ENCODE peak calls at places on chromosomes 3 and 15, in ten cellular contexts. D is lower leg skin, T is ovary, G is tibial nerve, S is NB4, W is A549, Q is breast epithelium, A is heart left ventricle, V is body of pancreas, R is spleen. X is an unnamed sample.

GRCh38 chr15:82105458-82106205 is 59.8 kb upstream of the MEX3B start:
- DNase-seq in R (no peak), T (no peak), W (no peak), S (no peak), D (no peak), A (no peak), V (peak; percentile 76), Q (no peak), G (no peak), X (no peak)

GRCh38 chr3:186983372-186984058 is 53.2 kb downstream of the ST6GAL1 start:
- DNase-seq in A (no peak), S (no peak), R (no peak), T (no peak), W (no peak), V (no peak), G (no peak), D (no peak), Q (no peak), X (no peak)

GRCh38 chr3:42507751-42508335 is 5.4 kb downstream of the VIPR1 start:
- DNase-seq in W (no peak), R (peak; percentile 27), Q (peak; percentile 39), V (peak; percentile 27), S (no peak), D (no peak), A (no peak), G (no peak), T (no peak), X (no peak)

GRCh38 chr3:82240322-82240721 is 478.9 kb upstream of the GBE1 start:
- DNase-seq in Q (no peak), S (no peak), R (no peak), G (no peak), V (no peak), T (no peak), D (no peak), W (no peak), A (no peak), X (no peak)

GRCh38 chr3:101141135-101141534 is 147.9 kb upstream of the ABI3BP start:
- DNase-seq in Q (no peak), G (no peak), S (no peak), T (no peak), A (no peak), D (no peak), W (no peak), R (no peak), V (no peak), X (no peak)

GRCh38 chr3:11565072-11565471 is 78.6 kb downstream of the VGLL4 start:
- DNase-seq in D (no peak), Q (no peak), T (no peak), R (peak; percentile 59), V (no peak), W (no peak), G (no peak), S (no peak), A (peak; percentile 83), X (no peak)

GRCh38 chr15:64807051-64807749 is 18.2 kb downstream of the PIF1 start:
- DNase-seq in G (no peak), A (no peak), S (no peak), T (no peak), R (peak; percentile 59), D (no peak), V (no peak), W (no peak), Q (no peak), X (no peak)

GRCh38 chr3:63364909-63365308 is 86.8 kb downstream of the SYNPR start:
- DNase-seq in G (no peak), Q (no peak), D (no peak), A (no peak), T (no peak), S (peak; percentile 10), W (peak; percentile 3), V (no peak), R (no peak), X (no peak)

GRCh38 chr3:179943097-179943880 is 93.4 kb downstream of the PEX5L start:
- DNase-seq in D (no peak), S (no peak), V (no peak), Q (no peak), T (no peak), R (no peak), W (no peak), A (no peak), G (no peak), X (no peak)

GRCh38 chr3:132804498-132804897 is 82.3 kb upstream of the NPHP3 start:
- DNase-seq in A (no peak), T (no peak), V (no peak), Q (no peak), D (no peak), G (no peak), W (no peak), R (no peak), S (no peak), X (no peak)

GRCh38 chr15:39770748-39771689 is 11.6 kb downstream of the FSIP1 start:
- DNase-seq in V (no peak), A (no peak), D (no peak), Q (no peak), T (no peak), S (no peak), R (no peak), W (no peak), G (no peak), X (no peak)

GRCh38 chr15:84402856-84403608 is 167.5 kb downstream of the GOLGA6L4 start:
- DNase-seq in W (no peak), G (no peak), V (peak; percentile 5), R (peak; percentile 56), D (no peak), T (no peak), Q (no peak), S (no peak), A (no peak), X (no peak)

GRCh38 chr3:55491296-55491816 is 4.2 kb upstream of the WNT5A start:
- DNase-seq in Q (no peak), A (no peak), S (no peak), T (peak; percentile 76), G (no peak), W (no peak), D (no peak), V (peak; percentile 24), R (no peak), X (no peak)

GRCh38 chr15:79192462-79193036 is 90.0 kb upstream of the ANKRD34C start:
- DNase-seq in A (no peak), G (no peak), W (no peak), D (no peak), S (no peak), V (no peak), Q (no peak), R (no peak), T (no peak), X (no peak)

GRCh38 chr15:45399381-45400212 is 21.3 kb upstream of the GATM start:
- DNase-seq in G (no peak), S (peak; percentile 55), T (no peak), W (peak; percentile 67), R (no peak), V (peak; percentile 29), A (no peak), Q (no peak), D (no peak), X (peak; percentile 46)

GRCh38 chr3:39104961-39105686 is 2.3 kb downstream of the GORASP1 start:
- DNase-seq in R (no peak), Q (no peak), A (no peak), V (peak; percentile 46), W (no peak), D (no peak), G (no peak), T (no peak), S (peak; percentile 13), X (no peak)

GRCh38 chr15:77415450-77416448 is 4.2 kb downstream of the PEAK1 start:
- DNase-seq in S (peak; percentile 40), W (no peak), D (peak; percentile 65), V (no peak), A (no peak), G (peak; percentile 76), T (no peak), R (no peak), Q (no peak), X (peak; percentile 44)

GRCh38 chr15:55196458-55197361 is at the start of gene RSL24D1:
- DNase-seq in R (peak; percentile 99), S (peak; percentile 99), Q (peak; percentile 95), D (peak; percentile 96), G (peak; percentile 93), A (peak; percentile 98), V (peak; percentile 97), W (peak; percentile 99), T (peak; percentile 96), X (peak; percentile 98)
- TF ChIP-seq POLR2A in R (no peak), S (peak; percentile 93), Q (peak; percentile 48), D (no peak), G (peak; percentile 52), A (no peak), V (peak; percentile 60), W (peak; percentile 91), T (peak; percentile 84), X (peak; percentile 97)

GRCh38 chr3:127697531-127698240 is 24.9 kb downstream of the ABTB1 start:
- DNase-seq in T (peak; percentile 81), Q (no peak), R (peak; percentile 90), D (peak; percentile 75), V (peak; percentile 88), G (peak; percentile 79), S (peak; percentile 66), W (peak; percentile 71), A (peak; percentile 93), X (peak; percentile 81)
- TF ChIP-seq POLR2A in T (no peak), Q (no peak), R (no peak), D (no peak), V (no peak), G (no peak), S (no peak), W (no peak), A (no peak), X (no peak)

DNA sequence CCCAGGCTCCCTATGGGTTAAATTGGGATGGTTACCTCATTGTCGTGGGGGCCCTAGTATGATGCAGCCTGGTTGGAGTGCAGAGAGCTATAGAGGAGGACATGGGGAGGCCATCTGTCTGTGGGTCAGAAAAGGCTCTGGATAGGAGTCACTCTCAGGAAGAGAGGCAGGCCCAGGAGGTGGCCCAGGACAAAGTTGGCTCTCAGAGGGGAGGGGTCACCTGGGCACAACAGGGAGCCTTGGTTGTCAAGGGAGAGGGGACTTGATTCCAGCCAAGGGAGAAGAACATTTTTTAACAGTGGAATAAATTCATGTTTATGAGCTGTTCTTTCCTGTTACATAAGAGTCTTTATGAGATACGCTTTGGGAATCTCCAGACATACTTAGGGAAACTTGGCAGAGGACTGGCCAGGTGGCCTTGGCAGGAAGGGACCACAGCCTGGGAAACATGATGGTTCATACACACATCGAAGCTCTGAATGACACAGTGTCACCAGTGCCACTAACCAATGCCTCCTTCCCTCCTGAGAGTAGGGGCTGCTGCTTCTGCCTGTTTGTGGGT is 27.5 kb upstream of the LCTL start:
- DNase-seq in Q (no peak), R (no peak), W (no peak), V (no peak), S (no peak), A (no peak), T (no peak), G (no peak), D (no peak), X (no peak)
- TF ChIP-seq POLR2A in Q (no peak), R (no peak), W (no peak), V (no peak), S (no peak), A (no peak), T (no peak), G (no peak), D (no peak), X (no peak)

DNA sequence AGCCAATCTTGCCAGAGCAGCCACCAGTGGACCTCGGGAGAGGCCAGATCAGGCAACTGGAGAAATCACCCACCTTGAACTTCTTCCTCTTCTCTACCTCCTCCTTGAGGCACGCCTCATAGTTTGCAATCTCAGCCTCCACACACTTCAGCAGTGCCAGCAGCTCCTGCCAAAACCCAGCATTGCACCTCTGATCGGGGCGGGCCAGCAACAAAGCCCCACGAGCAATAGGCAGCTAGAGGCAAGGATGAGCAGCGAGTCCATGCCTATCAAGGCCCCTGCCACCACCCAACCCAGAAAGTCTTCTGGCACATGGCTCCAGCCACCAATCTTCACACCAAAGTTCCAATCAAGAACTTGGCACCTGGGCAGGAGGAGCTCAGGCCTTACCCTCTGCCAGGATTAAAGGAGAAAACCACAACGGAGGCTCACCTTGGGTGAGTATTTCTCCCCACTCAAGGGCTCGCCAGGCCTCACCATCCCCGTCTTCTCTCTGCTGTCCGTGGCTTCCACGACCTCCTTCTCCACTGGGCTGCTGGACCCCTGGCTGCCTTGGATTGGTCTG is 42.1 kb downstream of the SEMA3G start:
- DNase-seq in Q (no peak), G (no peak), R (peak; percentile 48), T (no peak), V (peak; percentile 7), W (no peak), S (no peak), A (peak; percentile 13), D (no peak), X (no peak)
- TF ChIP-seq POLR2A in Q (no peak), G (no peak), R (no peak), T (no peak), V (no peak), W (no peak), S (no peak), A (no peak), D (no peak), X (no peak)

X was measured in erythroblast.